ENCODE peak calls at places on chromosomes 5 and 9, in nine cellular contexts. J, F, Y, H, W, L, B, K and Q are unnamed samples.

GRCh38 chr9:123568691-123569342 is 212.8 kb downstream of the CRB2 start:
- DNase-seq in J (peak), F (peak), Y (no peak), H (no peak), W (peak), L (peak), B (no peak), K (no peak), Q (no peak)

GRCh38 chr5:153713913-153714312 is 223.4 kb downstream of the GRIA1 start:
- DNase-seq in J (no peak), F (no peak), Y (no peak), H (no peak), W (peak), L (no peak), B (no peak), K (no peak), Q (no peak)

GRCh38 chr5:66653380-66653779 is 57.2 kb downstream of the MAST4 start:
- DNase-seq in J (no peak), F (peak), Y (no peak), H (no peak), W (peak), L (no peak), B (no peak), K (no peak), Q (no peak)

GRCh38 chr9:82558855-82559615 is 503.9 kb downstream of the RASEF start:
- DNase-seq in J (no peak), F (no peak), Y (no peak), H (no peak), W (peak), L (no peak), B (no peak), K (no peak), Q (no peak)

GRCh38 chr9:38668791-38669466 is 48.5 kb upstream of the ANKRD18A start:
- DNase-seq in J (no peak), F (no peak), Y (no peak), H (no peak), W (no peak), L (no peak), B (no peak), K (no peak), Q (peak)

GRCh38 chr5:68739752-68740151 is 354.1 kb upstream of the SLC30A5 start:
- DNase-seq in J (no peak), F (no peak), Y (no peak), H (no peak), W (no peak), L (no peak), B (no peak), K (no peak), Q (no peak)

GRCh38 chr9:18610956-18611355 is 137.0 kb downstream of the ADAMTSL1 start:
- DNase-seq in J (no peak), F (no peak), Y (no peak), H (no peak), W (peak), L (no peak), B (no peak), K (no peak), Q (no peak)

GRCh38 chr9:69109152-69109551 is 64.9 kb upstream of the TJP2 start:
- DNase-seq in J (no peak), F (no peak), Y (no peak), H (no peak), W (no peak), L (no peak), B (no peak), K (no peak), Q (peak)

GRCh38 chr5:131945551-131945882 is at the start of gene MEIKIN:
- DNase-seq in J (no peak), F (no peak), Y (no peak), H (no peak), W (no peak), L (no peak), B (no peak), K (no peak), Q (no peak)

GRCh38 chr9:135326141-135326540 is 153.4 kb upstream of the PPP1R26 start:
- DNase-seq in J (no peak), F (no peak), Y (no peak), H (no peak), W (no peak), L (no peak), B (no peak), K (no peak), Q (peak)

GRCh38 chr5:11385251-11385900 is 518.9 kb downstream of the CTNND2 start:
- DNase-seq in J (no peak), F (peak), Y (no peak), H (no peak), W (no peak), L (no peak), B (peak), K (no peak), Q (no peak)

GRCh38 chr5:109805472-109805871 is 115.7 kb downstream of the MAN2A1 start:
- DNase-seq in J (no peak), F (peak), Y (no peak), H (no peak), W (no peak), L (no peak), B (peak), K (no peak), Q (no peak)

GRCh38 chr9:90547896-90548295 is 94.7 kb downstream of the DIRAS2 start:
- DNase-seq in J (no peak), F (no peak), Y (no peak), H (no peak), W (no peak), L (no peak), B (peak), K (peak), Q (no peak)

GRCh38 chr9:124183772-124184171 is 74.0 kb upstream of the NEK6 start:
- DNase-seq in J (no peak), F (no peak), Y (no peak), H (no peak), W (no peak), L (no peak), B (no peak), K (no peak), Q (no peak)

GRCh38 chr9:93207860-93208734 is 24.2 kb downstream of the WNK2 start:
- DNase-seq in J (no peak), F (no peak), Y (peak), H (no peak), W (no peak), L (peak), B (no peak), K (no peak), Q (no peak)

GRCh38 chr9:31683126-31683525 is 701.3 kb upstream of the ACO1 start:
- DNase-seq in J (no peak), F (no peak), Y (no peak), H (no peak), W (peak), L (no peak), B (no peak), K (no peak), Q (no peak)

GRCh38 chr5:133713209-133713608 is 100.9 kb upstream of the FSTL4 start:
- DNase-seq in J (no peak), F (no peak), Y (peak), H (no peak), W (no peak), L (no peak), B (no peak), K (no peak), Q (no peak)

GRCh38 chr9:84254972-84255371 is 85.6 kb downstream of the SLC28A3 start:
- DNase-seq in J (no peak), F (no peak), Y (no peak), H (no peak), W (no peak), L (no peak), B (no peak), K (no peak), Q (no peak)

GRCh38 chr5:147481376-147481775 is 28.5 kb downstream of the DPYSL3 start:
- DNase-seq in J (peak), F (peak), Y (no peak), H (no peak), W (peak), L (no peak), B (no peak), K (no peak), Q (no peak)

GRCh38 chr9:2157277-2158105 is 142.3 kb downstream of the SMARCA2 start:
- DNase-seq in J (no peak), F (peak), Y (peak), H (no peak), W (peak), L (peak), B (peak), K (peak), Q (no peak)

GRCh38 chr5:140176028-140176382 is 1.0 kb downstream of the CYSTM1 start:
- DNase-seq in J (no peak), F (no peak), Y (no peak), H (no peak), W (no peak), L (no peak), B (no peak), K (no peak), Q (no peak)

GRCh38 chr5:140174472-140175366 is at the start of gene CYSTM1:
- DNase-seq in J (peak), F (peak), Y (peak), H (peak), W (peak), L (peak), B (peak), K (peak), Q (peak)

GRCh38 chr5:140178082-140178410 is 3.1 kb downstream of the CYSTM1 start:
- DNase-seq in J (no peak), F (no peak), Y (no peak), H (no peak), W (no peak), L (no peak), B (no peak), K (no peak), Q (no peak)

GRCh38 chr5:140174014-140174413 is 974 bp upstream of the CYSTM1 start:
- DNase-seq in J (no peak), F (no peak), Y (no peak), H (no peak), W (no peak), L (no peak), B (no peak), K (no peak), Q (no peak)

DNA sequence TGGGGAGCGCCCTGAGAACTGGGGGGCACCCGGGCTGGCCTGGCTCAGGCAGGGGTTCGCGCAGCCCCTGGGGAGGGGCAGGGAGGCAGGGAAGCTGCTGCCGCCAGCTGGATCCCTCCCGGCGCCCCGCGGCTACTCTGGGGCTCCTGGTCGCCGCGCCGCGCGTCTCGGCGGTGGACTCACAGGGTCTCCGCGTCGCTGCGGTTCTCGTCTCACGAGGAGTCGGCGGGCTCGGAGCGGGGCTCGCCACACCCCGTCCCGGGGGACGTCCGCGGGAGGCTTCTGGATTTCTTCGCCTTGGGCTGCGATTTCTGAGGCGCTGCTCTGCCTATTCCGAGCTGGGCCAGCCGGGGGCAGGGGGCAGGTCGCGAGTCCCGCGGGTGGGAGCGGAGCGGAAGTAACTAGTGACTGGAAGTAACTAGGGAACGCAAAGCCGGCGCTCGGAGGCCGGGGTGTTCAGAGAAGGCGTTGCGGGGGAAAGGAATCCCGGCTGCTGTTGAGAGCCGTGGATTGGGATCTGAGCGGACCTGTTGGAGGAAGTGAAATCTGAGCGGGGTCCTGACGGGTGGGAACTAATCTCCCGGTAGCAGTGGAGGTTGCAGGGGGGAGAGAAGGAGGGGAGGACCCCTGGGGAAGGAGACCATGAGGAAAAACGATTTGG is 509 bp downstream of the CYSTM1 start:
- DNase-seq in J (no peak), F (peak), Y (peak), H (peak), W (peak), L (peak), B (peak), K (peak), Q (peak)
- TF ChIP-seq CTCF in J (no peak), F (peak), Y (peak), H (peak), W (no peak), L (peak), B (peak), K (peak), Q (peak)

DNA sequence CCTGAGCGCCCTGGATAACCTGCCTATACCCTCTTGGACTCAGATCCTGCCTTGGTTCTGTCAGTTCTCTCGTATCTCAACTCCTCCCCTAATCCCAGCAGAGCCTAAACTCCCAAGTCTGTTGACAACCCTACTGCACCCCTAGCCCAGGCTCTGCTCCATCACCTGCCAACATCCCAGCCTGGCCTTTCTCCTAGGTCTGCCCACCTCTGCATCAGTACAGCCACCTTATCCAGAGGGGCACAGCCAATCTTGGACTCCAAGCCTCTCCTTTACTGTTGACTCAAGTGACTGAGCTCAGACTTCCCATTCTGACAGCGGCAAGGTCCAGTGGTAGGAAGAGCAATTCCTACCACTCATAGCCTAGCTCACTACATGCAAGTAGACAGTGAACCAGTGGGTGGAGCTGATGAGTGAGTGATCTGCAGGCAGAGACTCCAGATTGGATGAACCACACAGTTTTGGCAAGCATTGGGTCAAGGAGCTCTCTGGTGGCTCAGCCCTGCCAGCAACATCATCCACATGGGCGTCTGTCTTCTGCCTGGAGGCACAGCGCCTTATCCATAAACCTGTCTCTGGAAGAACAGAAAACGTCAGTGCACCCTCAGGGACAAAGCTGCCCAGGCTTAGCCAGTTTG is 26.5 kb downstream of the TRMO start:
- DNase-seq in J (no peak), F (peak), Y (no peak), H (no peak), W (no peak), L (no peak), B (peak), K (peak), Q (peak)
- TF ChIP-seq CTCF in J (no peak), F (peak), Y (no peak), H (no peak), W (no peak), L (no peak), B (peak), K (peak), Q (no peak)

DNA sequence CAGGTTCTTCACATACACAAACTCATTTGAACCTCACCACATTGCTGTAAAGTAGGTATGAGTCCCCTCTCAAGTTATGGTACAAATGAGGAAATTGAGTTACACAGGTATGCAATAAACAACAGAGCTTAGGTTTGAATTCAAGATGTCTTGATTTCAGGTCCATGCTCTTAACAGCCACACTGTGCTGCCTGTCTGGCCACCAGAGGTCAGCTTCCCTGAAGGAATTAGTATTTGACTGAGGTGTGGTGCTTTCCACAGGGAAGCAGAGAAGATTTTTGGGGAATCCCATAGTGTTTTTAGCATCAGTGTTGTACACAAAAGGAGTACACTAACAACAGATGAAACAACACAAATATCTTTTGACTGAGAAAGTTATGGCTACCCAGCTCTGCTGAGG is 94.4 kb upstream of the ITGA1 start:
- DNase-seq in J (no peak), F (peak), Y (peak), H (no peak), W (peak), L (peak), B (peak), K (peak), Q (no peak)
- TF ChIP-seq CTCF in J (peak), F (peak), Y (peak), H (peak), W (peak), L (peak), B (peak), K (peak), Q (peak)

GRCh38 chr5:38189031-38189632 is 69.2 kb upstream of the EGFLAM start:
- DNase-seq in J (no peak), F (no peak), Y (no peak), H (no peak), W (no peak), L (no peak), B (no peak), K (no peak), Q (no peak)
- TF ChIP-seq CTCF in J (no peak), F (no peak), Y (no peak), H (no peak), W (no peak), L (no peak), B (peak), K (no peak), Q (no peak)

DNA sequence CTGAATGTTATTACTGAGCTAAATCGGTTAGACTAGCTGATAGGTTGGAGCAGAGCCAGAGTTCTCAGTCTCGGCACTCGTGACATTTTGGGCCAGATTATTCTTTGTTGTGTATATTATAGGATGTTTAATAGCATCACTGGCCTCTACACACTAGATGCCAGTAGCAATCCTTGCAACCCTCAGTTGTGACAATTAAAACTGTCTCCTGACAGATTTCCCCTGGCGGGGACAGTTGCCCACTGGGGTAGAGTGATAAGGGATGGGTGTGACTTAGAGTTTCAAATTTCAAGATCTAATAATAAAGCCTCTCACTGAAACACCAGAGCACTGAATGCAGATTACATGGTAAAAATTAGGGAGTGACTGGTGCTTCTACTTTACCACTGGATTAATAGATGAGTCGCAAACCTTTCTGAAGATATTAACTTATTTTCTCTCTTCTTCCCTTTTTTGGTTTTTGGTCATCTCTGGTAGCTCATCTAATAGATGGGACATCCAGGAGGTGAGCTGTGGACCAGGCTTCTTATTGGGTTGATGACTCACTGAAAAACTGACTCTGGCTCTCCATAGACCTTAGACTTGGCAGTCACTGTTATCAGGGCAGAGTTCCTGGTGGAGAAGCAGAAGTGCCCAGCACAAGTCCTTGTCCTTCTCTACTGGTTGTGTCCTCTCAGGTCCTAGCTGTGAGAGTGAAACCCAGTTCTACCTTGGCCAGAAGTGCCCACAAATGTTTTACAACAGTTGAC is 150.3 kb downstream of the UNC13B start:
- DNase-seq in J (no peak), F (peak), Y (no peak), H (no peak), W (peak), L (peak), B (no peak), K (no peak), Q (no peak)
- TF ChIP-seq CTCF in J (no peak), F (no peak), Y (no peak), H (no peak), W (no peak), L (peak), B (no peak), K (no peak), Q (no peak)